ENCODE peak calls at places on chromosome 2, in ten cellular contexts. B, L, K, X, A, O, N, V, T and R are unnamed samples.

GRCh38 chr2:47043142-47043890 is 111.8 kb downstream of the STPG4 start:
- DNase-seq in T (peak), O (peak), B (peak), X (peak), K (peak), N (peak), A (peak), V (peak), L (no peak), R (peak)

GRCh38 chr2:57368190-57368589 is 678.4 kb upstream of the VRK2 start:
- DNase-seq in T (no peak), O (no peak), K (no peak), L (no peak), V (no peak), B (no peak), N (no peak), A (no peak), X (no peak), R (no peak)

GRCh38 chr2:188410504-188411235 is 119.0 kb downstream of the GULP1 start:
- DNase-seq in V (no peak), N (no peak), X (no peak), O (peak), A (no peak), B (no peak), K (no peak), T (peak), L (no peak), R (no peak)

GRCh38 chr2:237693281-237694039 is 66.1 kb downstream of the LRRFIP1 start:
- DNase-seq in O (peak), B (peak), L (no peak), X (no peak), K (peak), N (peak), T (peak), V (no peak), A (peak), R (no peak)

GRCh38 chr2:232502901-232503791 is 15.5 kb upstream of the ECEL1 start:
- DNase-seq in A (peak), K (peak), O (no peak), B (no peak), T (no peak), X (no peak), L (peak), N (peak), V (peak), R (peak)

GRCh38 chr2:1892529-1893250 is 148.4 kb upstream of the PXDN start:
- DNase-seq in K (no peak), V (no peak), X (no peak), B (no peak), T (no peak), A (no peak), L (no peak), O (no peak), N (no peak), R (no peak)

GRCh38 chr2:226796012-226796839 is 3.4 kb downstream of the IRS1 start:
- DNase-seq in V (no peak), B (no peak), X (no peak), K (peak), T (no peak), A (no peak), N (peak), L (no peak), O (no peak), R (peak)

GRCh38 chr2:10448208-10448645 is at the start of gene ODC1:
- DNase-seq in V (peak), X (peak), B (peak), K (peak), O (peak), N (peak), L (peak), T (peak), A (peak), R (peak)

GRCh38 chr2:163734911-163735691 is 707 bp downstream of the FIGN start:
- DNase-seq in X (no peak), V (no peak), T (peak), B (no peak), O (peak), A (no peak), L (no peak), K (peak), N (no peak), R (no peak)